ENCODE peak calls at places on chromosomes 16 and 17, in ten cellular contexts. M is adrenal gland, S is type B pancreatic cell, C is upper lobe of right lung, O is omental fat pad, I is brain microvascular endothelial cell, D is progenitor cell of endocrine pancreas, Z is pancreas, J is stomach, Q is foreskin fibroblast. B is an unnamed sample.
A peak's percentile ranks its signal among the peaks of the same experiment; 100 is the strongest.

GRCh38 chr16:81478294-81478693 is 33.7 kb downstream of the CMIP start:
- DNase-seq in D (no peak), M (no peak), C (no peak), J (no peak), Z (no peak), O (no peak), I (no peak), Q (no peak), S (no peak), B (no peak)

GRCh38 chr16:5761592-5761991 is 664.0 kb upstream of the EEF2KMT start:
- DNase-seq in D (no peak), J (no peak), C (no peak), O (no peak), S (no peak), Z (no peak), I (no peak), Q (no peak), M (no peak), B (no peak)

GRCh38 chr17:62704381-62704971 is 77.0 kb downstream of the MRC2 start:
- DNase-seq in M (no peak), S (no peak), J (peak; percentile 34), I (peak; percentile 34), Z (no peak), Q (peak; percentile 47), D (no peak), C (peak; percentile 76), O (no peak), B (no peak)

GRCh38 chr16:1125471-1125870 is 27.4 kb upstream of the CACNA1H start:
- DNase-seq in J (peak; percentile 30), D (no peak), S (no peak), Z (no peak), O (no peak), I (peak; percentile 11), M (peak; percentile 87), Q (no peak), C (no peak), B (no peak)

GRCh38 chr17:32759476-32759875 is 117.4 kb downstream of the MYO1D start:
- DNase-seq in C (no peak), J (no peak), I (no peak), Q (no peak), S (no peak), O (no peak), D (no peak), Z (no peak), M (no peak), B (no peak)

GRCh38 chr16:54934536-54935410 is 4.1 kb downstream of the IRX5 start:
- DNase-seq in Q (peak; percentile 53), C (peak; percentile 81), J (no peak), I (no peak), S (peak; percentile 73), D (peak; percentile 34), Z (no peak), M (no peak), O (no peak), B (no peak)

GRCh38 chr17:2289878-2290478 is 13.6 kb downstream of the SMG6 start:
- DNase-seq in D (no peak), S (no peak), Q (no peak), J (no peak), C (no peak), I (no peak), O (no peak), M (no peak), Z (no peak), B (no peak)

GRCh38 chr17:6269474-6269873 is 165.4 kb downstream of the AIPL1 start:
- DNase-seq in M (no peak), D (peak; percentile 73), I (peak; percentile 29), C (no peak), J (no peak), Q (peak; percentile 35), O (no peak), Z (peak; percentile 20), S (no peak), B (no peak)

GRCh38 chr16:84933774-84934571 is 77.4 kb downstream of the ZDHHC7 start:
- DNase-seq in I (no peak), O (no peak), C (peak; percentile 74), D (no peak), J (no peak), S (no peak), M (peak; percentile 94), Q (no peak), Z (peak; percentile 89), B (no peak)

GRCh38 chr16:24906199-24906808 is 60.5 kb downstream of the SLC5A11 start:
- DNase-seq in C (no peak), I (no peak), O (no peak), S (no peak), M (no peak), Z (no peak), J (no peak), D (no peak), Q (peak; percentile 12), B (no peak)

GRCh38 chr17:79478051-79478461 is 132.8 kb downstream of the RBFOX3 start:
- DNase-seq in C (no peak), S (no peak), M (no peak), J (no peak), I (no peak), Q (no peak), D (no peak), O (no peak), Z (no peak), B (no peak)

GRCh38 chr17:80246726-80247125 is 13.9 kb upstream of the RNF213 start:
- DNase-seq in Q (no peak), M (no peak), C (no peak), J (no peak), O (no peak), S (no peak), D (no peak), I (no peak), Z (no peak), B (no peak)

DNA sequence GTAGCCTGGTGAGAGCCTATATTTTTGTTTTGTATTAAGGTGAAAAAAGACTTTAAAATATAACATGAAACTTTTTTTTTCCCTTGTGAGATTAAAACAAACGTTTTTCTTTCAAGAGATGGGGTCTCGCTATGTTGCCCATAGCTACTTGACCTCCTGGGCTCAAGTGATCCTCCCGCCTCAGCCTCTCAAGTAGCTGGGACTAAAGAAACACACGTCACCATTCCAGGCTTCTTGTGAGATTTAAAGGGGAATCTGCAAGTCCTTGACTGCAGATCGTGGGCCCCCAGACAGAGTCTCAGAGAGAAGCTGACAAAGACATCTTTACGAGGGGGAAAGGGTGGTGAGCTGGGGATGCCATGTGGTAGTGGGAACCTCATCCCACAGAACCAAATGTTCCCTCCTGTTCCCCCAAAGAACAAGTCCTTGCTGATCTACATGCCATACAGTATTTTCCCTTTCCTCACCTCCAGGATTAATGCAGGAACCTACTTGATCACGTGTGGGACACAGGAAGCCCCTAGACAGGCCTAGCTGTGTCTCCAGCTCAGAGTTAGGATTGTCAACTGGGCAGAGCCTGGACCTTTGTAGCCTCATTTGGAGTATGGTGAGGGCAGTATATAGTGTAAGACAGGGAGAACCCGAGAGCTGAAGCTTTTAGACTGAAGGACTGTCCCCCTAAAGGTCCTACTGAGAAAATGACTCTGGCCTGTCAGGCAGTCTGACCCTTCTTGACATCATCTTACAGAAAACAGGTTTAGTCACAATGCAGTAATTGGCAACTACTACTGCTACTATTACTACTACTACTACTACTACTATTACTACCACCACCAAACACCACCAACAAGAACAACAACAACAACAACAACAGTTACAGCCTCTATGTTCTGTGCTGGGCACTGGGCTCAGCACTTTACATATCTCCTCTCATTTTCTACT is 4.1 kb downstream of the MAP3K14 start:
- DNase-seq in J (no peak), M (no peak), I (no peak), C (no peak), O (no peak), Z (no peak), D (no peak), S (no peak), Q (no peak), B (no peak)
- TF ChIP-seq CTCF in J (no peak), M (no peak), I (no peak), C (no peak), O (no peak), Z (no peak), D (no peak), S (no peak), Q (no peak), B (no peak)

GRCh38 chr17:66978514-66979061 is 14.1 kb downstream of the CACNG4 start:
- DNase-seq in I (no peak), D (no peak), Q (no peak), J (no peak), Z (no peak), S (no peak), C (no peak), O (no peak), M (peak; percentile 92), B (no peak)
- TF ChIP-seq CTCF in I (no peak), D (no peak), Q (no peak), J (no peak), Z (no peak), S (no peak), C (no peak), O (no peak), M (no peak), B (no peak)

GRCh38 chr17:28912938-28913333 is 10.1 kb upstream of the DHRS13 start:
- DNase-seq in Q (no peak), O (no peak), Z (no peak), S (no peak), M (no peak), I (no peak), J (no peak), C (no peak), D (no peak), B (no peak)

GRCh38 chr17:28911411-28912045 is 8.6 kb upstream of the DHRS13 start:
- DNase-seq in I (no peak), D (no peak), C (no peak), O (no peak), Z (no peak), S (no peak), Q (no peak), M (no peak), J (no peak), B (no peak)

GRCh38 chr17:28908640-28909098 is 5.8 kb upstream of the DHRS13 start:
- DNase-seq in O (no peak), C (no peak), I (peak; percentile 31), J (no peak), S (no peak), Z (no peak), Q (peak; percentile 79), M (peak; percentile 70), D (no peak), B (no peak)

GRCh38 chr17:28910534-28910933 is 7.7 kb upstream of the DHRS13 start:
- DNase-seq in Q (no peak), C (no peak), S (no peak), J (no peak), D (no peak), O (no peak), M (no peak), Z (no peak), I (no peak), B (no peak)

GRCh38 chr17:28912281-28912937 is 9.5 kb upstream of the DHRS13 start:
- DNase-seq in Q (no peak), M (no peak), I (no peak), D (no peak), Z (no peak), S (no peak), C (no peak), O (no peak), J (no peak), B (no peak)
- TF ChIP-seq CTCF in Q (peak; percentile 8), M (no peak), I (peak; percentile 55), D (no peak), Z (no peak), S (peak; percentile 30), C (peak; percentile 43), O (no peak), J (peak; percentile 21), B (peak; percentile 45)

DNA sequence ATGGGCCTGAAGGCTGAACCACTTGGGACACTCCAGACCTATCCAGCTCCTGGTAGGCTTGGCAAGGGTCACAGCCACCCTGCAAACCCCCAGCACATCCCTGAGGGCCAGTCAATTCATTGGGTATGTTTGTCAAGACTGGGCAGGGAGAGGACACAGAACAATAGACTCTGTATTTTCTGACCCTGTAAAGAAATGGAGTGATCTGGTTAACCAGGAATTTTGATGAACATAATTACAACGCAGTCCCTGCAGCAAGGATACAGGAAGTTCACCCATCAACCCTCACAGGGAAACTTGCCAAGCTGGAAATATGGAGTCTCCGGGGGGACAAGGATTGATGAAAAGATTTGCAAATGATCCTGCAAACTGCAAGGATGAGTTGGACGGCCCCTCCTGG is 126.0 kb upstream of the RCVRN start:
- DNase-seq in C (no peak), O (no peak), M (no peak), I (no peak), Q (no peak), S (no peak), J (no peak), Z (no peak), D (no peak), B (no peak)
- TF ChIP-seq CTCF in C (no peak), O (no peak), M (no peak), I (no peak), Q (no peak), S (no peak), J (no peak), Z (no peak), D (no peak), B (no peak)

B was measured in CD14-positive monocyte.